ENCODE peak calls at places on chromosome 3, in ten cellular contexts. P is HCT116, K is transverse colon, Q is Peyer's patch, V is heart left ventricle, J is body of pancreas, H is spleen, Y is A549, C is ovary, L is breast epithelium. D is an unnamed sample.

GRCh38 chr3:141353652-141354495 is 14.4 kb upstream of the ZBTB38 start:
- DNase-seq in K (no peak), H (no peak), P (no peak), V (no peak), Q (no peak), C (no peak), Y (no peak), J (no peak), L (no peak), D (no peak)

GRCh38 chr3:16998236-16998923 is 113.6 kb downstream of the PLCL2 start:
- DNase-seq in H (no peak), Y (no peak), P (no peak), J (no peak), V (no peak), K (no peak), C (no peak), L (no peak), Q (no peak), D (no peak)

GRCh38 chr3:129023909-129024308 is 22.8 kb downstream of the EFCC1 start:
- DNase-seq in P (no peak), C (no peak), J (no peak), Y (peak; percentile 31), K (no peak), V (no peak), H (no peak), Q (no peak), L (no peak), D (no peak)

GRCh38 chr3:28745436-28745835 is 396.8 kb upstream of the AZI2 start:
- DNase-seq in Y (no peak), K (no peak), V (no peak), L (no peak), J (no peak), P (no peak), Q (no peak), H (no peak), C (no peak), D (no peak)

GRCh38 chr3:146326875-146327543 is 76.1 kb upstream of the PLSCR4 start:
- DNase-seq in Y (peak; percentile 31), L (no peak), J (peak; percentile 41), H (no peak), C (peak; percentile 34), V (peak; percentile 24), K (peak; percentile 49), P (peak; percentile 35), Q (no peak), D (peak; percentile 41)

GRCh38 chr3:148372476-148372875 is 325.2 kb upstream of the AGTR1 start:
- DNase-seq in P (no peak), H (no peak), Y (no peak), J (no peak), K (no peak), Q (no peak), C (no peak), L (no peak), V (no peak), D (no peak)

GRCh38 chr3:8204846-8205624 is 296.6 kb upstream of the LMCD1 start:
- DNase-seq in V (no peak), K (no peak), P (no peak), H (no peak), L (no peak), Q (no peak), C (no peak), Y (no peak), J (no peak), D (no peak)

GRCh38 chr3:38165722-38166387 is 518 bp downstream of the OXSR1 start:
- DNase-seq in Y (peak; percentile 61), Q (no peak), P (no peak), K (no peak), J (peak; percentile 61), H (no peak), C (no peak), L (peak; percentile 67), V (peak; percentile 70), D (peak; percentile 82)

GRCh38 chr3:60399295-60399694 is 852.0 kb downstream of the FHIT start:
- DNase-seq in C (no peak), Y (no peak), J (no peak), P (no peak), H (no peak), V (no peak), K (no peak), L (no peak), Q (no peak), D (no peak)

GRCh38 chr3:156230291-156230900 is 110.0 kb downstream of the KCNAB1 start:
- DNase-seq in H (no peak), V (no peak), Q (no peak), K (no peak), L (no peak), C (no peak), J (no peak), Y (no peak), P (no peak), D (no peak)

GRCh38 chr3:35814531-35814930 is 175.2 kb downstream of the ARPP21 start:
- DNase-seq in H (no peak), V (no peak), K (no peak), Y (no peak), C (no peak), Q (no peak), J (no peak), P (no peak), L (no peak), D (no peak)

GRCh38 chr3:147398841-147399534 is 7.4 kb downstream of the ZIC4 start:
- DNase-seq in H (no peak), J (no peak), C (no peak), K (no peak), Q (no peak), P (peak; percentile 22), V (no peak), Y (no peak), L (no peak), D (no peak)

DNA sequence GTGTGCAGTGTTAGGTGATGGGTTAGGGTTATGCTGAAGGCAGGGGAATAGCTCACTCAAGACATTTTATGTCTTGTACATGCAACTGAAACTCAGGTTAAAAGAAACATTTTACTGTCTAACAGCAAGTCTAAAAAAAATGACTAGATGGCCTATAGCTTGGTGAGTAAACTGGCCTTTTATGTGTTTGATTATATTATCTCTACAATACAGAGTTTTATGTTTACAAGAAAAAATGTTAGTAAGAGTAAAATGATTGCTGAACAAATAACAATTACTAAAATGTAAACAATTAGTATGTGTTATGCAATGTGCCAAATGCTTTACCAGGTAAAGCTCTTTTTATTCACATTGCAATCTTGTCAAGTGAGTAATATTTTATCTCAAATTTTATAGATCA is 1039.6 kb downstream of the ROBO2 start:
- DNase-seq in P (no peak), H (no peak), K (no peak), C (no peak), V (no peak), L (no peak), Y (no peak), J (no peak), Q (no peak), D (no peak)
- TF ChIP-seq POLR2A in P (no peak), H (no peak), K (no peak), C (no peak), V (no peak), L (no peak), Y (no peak), J (no peak), Q (no peak), D (no peak)

DNA sequence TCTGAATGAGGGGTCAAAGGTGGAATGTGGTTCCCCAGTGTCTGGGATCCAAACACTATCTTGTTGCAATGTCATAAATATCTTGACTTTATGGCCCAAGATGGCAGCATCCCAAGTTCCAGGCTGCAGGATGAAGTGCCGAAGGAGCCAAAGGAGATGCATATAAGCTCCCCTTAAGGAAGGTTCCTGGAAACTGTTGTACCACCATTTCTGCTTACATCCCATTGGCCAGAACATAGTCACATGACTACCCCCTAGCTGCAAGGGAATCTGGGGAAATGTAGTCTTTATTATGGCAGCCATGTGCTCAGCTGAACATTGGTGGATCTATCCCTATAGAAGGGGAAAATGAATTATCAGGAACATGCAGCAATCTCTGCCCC is 54.3 kb downstream of the BDH1 start:
- DNase-seq in Y (no peak), V (no peak), H (no peak), C (no peak), J (no peak), K (peak; percentile 78), Q (no peak), P (no peak), L (no peak), D (no peak)
- H3K27ac ChIP-seq in Y (no peak overlapping the region), V (no peak overlapping the region), H (no peak overlapping the region), C (no peak overlapping the region), J (no peak overlapping the region), K (peak overlapping the region; percentile 71), Q (no peak overlapping the region), P (no peak overlapping the region), L (no peak overlapping the region), D (no peak overlapping the region)

GRCh38 chr3:73624363-73625123 is at the start of gene PDZRN3:
- DNase-seq in L (peak; percentile 63), Y (no peak), Q (no peak), C (peak; percentile 85), K (peak; percentile 65), P (no peak), H (no peak), V (peak; percentile 68), J (peak; percentile 62), D (peak; percentile 76)
- TF ChIP-seq POLR2A in L (no peak), Y (no peak), Q (no peak), C (peak; percentile 83), K (no peak), P (no peak), H (no peak), V (peak; percentile 87), J (peak; percentile 49), D (peak; percentile 81)

GRCh38 chr3:71441217-71441924 is 142.2 kb downstream of the FOXP1 start:
- DNase-seq in Q (no peak), J (no peak), Y (no peak), P (no peak), C (no peak), K (no peak), V (no peak), H (no peak), L (no peak), D (no peak)
- H3K27ac ChIP-seq in Q (peak overlapping the region; percentile 84), J (no peak overlapping the region), Y (no peak overlapping the region), P (no peak overlapping the region), C (no peak overlapping the region), K (no peak overlapping the region), V (peak overlapping the region; percentile 92), H (peak overlapping the region; percentile 90), L (peak overlapping the region; percentile 67), D (no peak overlapping the region)

GRCh38 chr3:46934508-46935167 is 41.9 kb downstream of the CCDC12 start:
- DNase-seq in V (peak; percentile 79), J (no peak), P (no peak), Q (no peak), C (peak; percentile 61), Y (no peak), K (no peak), H (peak; percentile 73), L (no peak), D (no peak)
- TF ChIP-seq POLR2A in V (no peak), J (no peak), P (no peak), Q (no peak), C (no peak), Y (no peak), K (no peak), H (no peak), L (no peak), D (no peak)

DNA sequence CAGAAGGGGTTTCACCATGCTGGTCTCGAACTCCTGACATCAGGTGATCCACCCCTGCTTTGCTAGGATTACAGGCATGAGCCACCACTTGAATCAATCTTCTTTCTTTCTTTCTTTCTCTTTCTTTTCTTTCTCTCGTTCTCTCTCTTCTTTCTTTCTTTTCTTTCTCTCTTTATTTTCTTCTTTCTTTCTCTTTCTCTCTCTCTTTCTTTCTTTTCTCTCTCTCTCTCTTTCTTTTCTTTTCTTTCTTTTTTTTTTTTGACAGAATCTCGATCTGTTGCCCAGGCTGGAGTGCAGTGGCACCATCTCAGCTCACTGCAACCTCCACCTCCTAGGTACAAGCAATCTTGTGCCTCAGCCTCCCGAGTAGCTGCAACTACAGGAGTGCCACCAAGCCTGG is 37.9 kb upstream of the PIK3CB start:
- DNase-seq in C (no peak), K (no peak), P (no peak), L (no peak), V (no peak), Q (no peak), J (no peak), H (peak; percentile 5), Y (no peak), D (no peak)
- H3K27ac ChIP-seq in C (no peak overlapping the region), K (no peak overlapping the region), P (no peak overlapping the region), L (no peak overlapping the region), V (peak overlapping the region; percentile 70), Q (no peak overlapping the region), J (no peak overlapping the region), H (no peak overlapping the region), Y (no peak overlapping the region), D (no peak overlapping the region)